ENCODE peak calls at places on chromosome 17, in four cellular contexts. One of them, this sample, is unnamed.

GRCh38 chr17:29592850-29593545 is at the start of gene ANKRD13B:
- DNase-seq in AG04450: no peak
- DNase-seq in RWPE1: no peak
- DNase-seq in HCT116: no peak
- DNase-seq in this sample: no peak

GRCh38 chr17:27498615-27499316 is 42.5 kb downstream of the KSR1 start:
- DNase-seq in AG04450: no peak
- DNase-seq in RWPE1: no peak
- DNase-seq in HCT116: no peak
- DNase-seq in this sample: no peak

GRCh38 chr17:57413848-57414651 is 157.7 kb downstream of the MSI2 start:
- DNase-seq in AG04450: no peak
- DNase-seq in RWPE1: no peak
- DNase-seq in HCT116: no peak
- DNase-seq in this sample: no peak

GRCh38 chr17:13154403-13154802 is 136.6 kb upstream of the ELAC2 start:
- DNase-seq in AG04450: no peak
- DNase-seq in RWPE1: no peak
- DNase-seq in HCT116: no peak
- DNase-seq in this sample: no peak

GRCh38 chr17:52419256-52419655 is 260.7 kb upstream of the CA10 start:
- DNase-seq in AG04450: no peak
- DNase-seq in RWPE1: no peak
- DNase-seq in HCT116: no peak
- DNase-seq in this sample: no peak

GRCh38 chr17:69538795-69539194 is 124.3 kb downstream of the MAP2K6 start:
- DNase-seq in AG04450: no peak
- DNase-seq in RWPE1: no peak
- DNase-seq in HCT116: no peak
- DNase-seq in this sample: no peak

GRCh38 chr17:75908201-75908600 is 3.5 kb upstream of the MRPL38 start:
- DNase-seq in AG04450: no peak
- DNase-seq in RWPE1: no peak
- DNase-seq in HCT116: no peak
- DNase-seq in this sample: no peak

GRCh38 chr17:17551361-17551760 is 40.1 kb downstream of the PEMT start:
- DNase-seq in AG04450: no peak
- DNase-seq in RWPE1: no peak
- DNase-seq in HCT116: no peak
- DNase-seq in this sample: no peak

GRCh38 chr17:39652635-39653315 is 12.4 kb upstream of the TCAP start:
- DNase-seq in AG04450: no peak
- DNase-seq in RWPE1: no peak
- DNase-seq in HCT116: no peak
- DNase-seq in this sample: no peak

GRCh38 chr17:80279895-80280294 is 19.2 kb downstream of the RNF213 start:
- DNase-seq in AG04450: peak
- DNase-seq in RWPE1: no peak
- DNase-seq in HCT116: no peak
- DNase-seq in this sample: no peak

GRCh38 chr17:81187120-81187519 is 21.1 kb upstream of the AATK start:
- DNase-seq in AG04450: no peak
- DNase-seq in RWPE1: no peak
- DNase-seq in HCT116: no peak
- DNase-seq in this sample: no peak

GRCh38 chr17:17780941-17781590 is 55.7 kb downstream of the SREBF1 start:
- DNase-seq in AG04450: peak
- DNase-seq in RWPE1: no peak
- DNase-seq in HCT116: no peak
- DNase-seq in this sample: no peak

GRCh38 chr17:67413399-67413798 is 36.3 kb downstream of the PITPNC1 start:
- DNase-seq in AG04450: no peak
- DNase-seq in RWPE1: peak
- DNase-seq in HCT116: no peak
- DNase-seq in this sample: no peak

GRCh38 chr17:1498869-1499268 is 6.4 kb upstream of the MYO1C start:
- DNase-seq in AG04450: peak
- DNase-seq in RWPE1: no peak
- DNase-seq in HCT116: no peak
- DNase-seq in this sample: no peak

GRCh38 chr17:8067806-8068205 is 19.7 kb downstream of the ALOX12B start:
- DNase-seq in AG04450: no peak
- DNase-seq in RWPE1: no peak
- DNase-seq in HCT116: no peak
- DNase-seq in this sample: no peak

GRCh38 chr17:35723735-35724134 is 7.7 kb upstream of the RASL10B start:
- DNase-seq in AG04450: no peak
- DNase-seq in RWPE1: no peak
- DNase-seq in HCT116: no peak
- DNase-seq in this sample: no peak

GRCh38 chr17:11086623-11087022 is 154.4 kb upstream of the SHISA6 start:
- DNase-seq in AG04450: no peak
- DNase-seq in RWPE1: no peak
- DNase-seq in HCT116: no peak
- DNase-seq in this sample: no peak

GRCh38 chr17:42512733-42513251 is 23.2 kb upstream of the NAGLU start:
- DNase-seq in AG04450: no peak
- DNase-seq in RWPE1: no peak
- DNase-seq in HCT116: no peak
- DNase-seq in this sample: no peak

GRCh38 chr17:76901542-76902197 is 33.5 kb downstream of the MGAT5B start:
- DNase-seq in AG04450: no peak
- DNase-seq in RWPE1: no peak
- DNase-seq in HCT116: no peak
- DNase-seq in this sample: no peak

GRCh38 chr17:52681486-52681885 is 523.0 kb upstream of the CA10 start:
- DNase-seq in AG04450: no peak
- DNase-seq in RWPE1: no peak
- DNase-seq in HCT116: no peak
- DNase-seq in this sample: no peak

GRCh38 chr17:34769049-34769448 is 189.7 kb downstream of the TMEM132E start:
- DNase-seq in AG04450: no peak
- DNase-seq in RWPE1: no peak
- DNase-seq in HCT116: no peak
- DNase-seq in this sample: no peak

GRCh38 chr17:56661906-56662305 is 68.4 kb downstream of the NOG start:
- DNase-seq in AG04450: no peak
- DNase-seq in RWPE1: no peak
- DNase-seq in HCT116: peak
- DNase-seq in this sample: no peak

GRCh38 chr17:76121932-76122383 is 18.4 kb upstream of the EXOC7 start:
- DNase-seq in AG04450: no peak
- DNase-seq in RWPE1: no peak
- DNase-seq in HCT116: no peak
- DNase-seq in this sample: no peak

GRCh38 chr17:68462381-68463210 is 5.3 kb upstream of the WIPI1 start:
- DNase-seq in AG04450: peak
- DNase-seq in RWPE1: peak
- DNase-seq in HCT116: peak
- DNase-seq in this sample: peak

GRCh38 chr17:62098623-62099231 is 33.6 kb upstream of the MED13 start:
- DNase-seq in AG04450: no peak
- DNase-seq in RWPE1: no peak
- DNase-seq in HCT116: no peak
- DNase-seq in this sample: no peak

GRCh38 chr17:19460695-19461094 is 49.7 kb downstream of the RNF112 start:
- DNase-seq in AG04450: no peak
- DNase-seq in RWPE1: no peak
- DNase-seq in HCT116: no peak
- DNase-seq in this sample: peak

GRCh38 chr17:73720187-73720834 is 76.1 kb upstream of the SDK2 start:
- DNase-seq in AG04450: no peak
- DNase-seq in RWPE1: no peak
- DNase-seq in HCT116: no peak
- DNase-seq in this sample: no peak

GRCh38 chr17:77349976-77350830 is 209.4 kb downstream of the SEC14L1 start:
- DNase-seq in AG04450: no peak
- DNase-seq in RWPE1: no peak
- DNase-seq in HCT116: no peak
- DNase-seq in this sample: no peak

GRCh38 chr17:72997559-72997958 is 94.9 kb downstream of the SLC39A11 start:
- DNase-seq in AG04450: no peak
- DNase-seq in RWPE1: no peak
- DNase-seq in HCT116: no peak
- DNase-seq in this sample: no peak

GRCh38 chr17:57782642-57783337 is 37.7 kb upstream of the CCDC182 start:
- DNase-seq in AG04450: no peak
- DNase-seq in RWPE1: no peak
- DNase-seq in HCT116: no peak
- DNase-seq in this sample: no peak

GRCh38 chr17:51115179-51115578 is 5.5 kb downstream of the SPAG9 start:
- DNase-seq in AG04450: no peak
- DNase-seq in RWPE1: no peak
- DNase-seq in HCT116: no peak
- DNase-seq in this sample: no peak

GRCh38 chr17:2980904-2981246 is 82.5 kb downstream of the OR1D5 start:
- DNase-seq in AG04450: no peak
- DNase-seq in RWPE1: no peak
- DNase-seq in HCT116: no peak
- DNase-seq in this sample: no peak

GRCh38 chr17:58531661-58532554 is 17.5 kb upstream of the MTMR4 start:
- DNase-seq in AG04450: no peak
- DNase-seq in RWPE1: peak
- DNase-seq in HCT116: no peak
- DNase-seq in this sample: peak

GRCh38 chr17:5837055-5837491 is 233.1 kb upstream of the WSCD1 start:
- DNase-seq in AG04450: peak
- DNase-seq in RWPE1: peak
- DNase-seq in HCT116: peak
- DNase-seq in this sample: no peak

GRCh38 chr17:82012482-82013295 is 10.0 kb downstream of the CENPX start:
- DNase-seq in AG04450: no peak
- DNase-seq in RWPE1: no peak
- DNase-seq in HCT116: no peak
- DNase-seq in this sample: no peak

GRCh38 chr17:226773-227580 is 45.5 kb upstream of the DOC2B start:
- DNase-seq in AG04450: no peak
- DNase-seq in RWPE1: no peak
- DNase-seq in HCT116: no peak
- DNase-seq in this sample: no peak

GRCh38 chr17:59890720-59891119 is 2.0 kb downstream of the TUBD1 start:
- DNase-seq in AG04450: no peak
- DNase-seq in RWPE1: no peak
- DNase-seq in HCT116: no peak
- DNase-seq in this sample: no peak

GRCh38 chr17:3986270-3986938 is 22.2 kb upstream of the ATP2A3 start:
- DNase-seq in AG04450: no peak
- DNase-seq in RWPE1: peak
- DNase-seq in HCT116: no peak
- DNase-seq in this sample: no peak

GRCh38 chr17:60381958-60382357 is 10.0 kb downstream of the USP32 start:
- DNase-seq in AG04450: no peak
- DNase-seq in RWPE1: no peak
- DNase-seq in HCT116: no peak
- DNase-seq in this sample: no peak